ENCODE peak calls at places on chromosomes 16 and 17, in six cellular contexts. X is thoracic aorta, I is psoas muscle, B is gastrocnemius medialis, F is right lobe of liver, Q is OCI-LY7. Z is an unnamed sample. For H3K4me1, the result is how much of the 10 kb centered on the place peaks cover.

GRCh38 chr17:81998222-81998621 is 20.8 kb downstream of the ASPSCR1 start:
- DNase-seq in I (no peak), X (no peak), B (no peak), Q (no peak), F (no peak), Z (no peak)

GRCh38 chr17:65514082-65514481 is 47.4 kb downstream of the AXIN2 start:
- DNase-seq in F (no peak), I (no peak), B (no peak), X (no peak), Q (no peak), Z (peak)

GRCh38 chr17:47946516-47946915 is 5.1 kb downstream of the PNPO start:
- DNase-seq in B (no peak), Q (no peak), X (no peak), F (no peak), I (no peak), Z (no peak)

GRCh38 chr17:68981288-68981687 is 26.1 kb upstream of the ABCA8 start:
- DNase-seq in Q (no peak), F (peak), B (no peak), X (no peak), I (no peak), Z (no peak)

GRCh38 chr17:45229681-45230409 is 8.2 kb downstream of the FMNL1 start:
- DNase-seq in B (no peak), X (no peak), F (no peak), I (peak), Q (no peak), Z (peak)

GRCh38 chr16:76639685-76640289 is 362.6 kb downstream of the CNTNAP4 start:
- DNase-seq in I (no peak), X (no peak), B (no peak), Q (peak), F (peak), Z (no peak)

GRCh38 chr17:691423-691822 is 23.2 kb downstream of the VPS53 start:
- DNase-seq in B (no peak), X (no peak), F (no peak), Q (no peak), I (no peak), Z (no peak)

GRCh38 chr17:80457236-80457856 is 19.1 kb downstream of the NPTX1 start:
- DNase-seq in F (no peak), I (no peak), Q (no peak), X (no peak), B (no peak), Z (no peak)

GRCh38 chr16:86354641-86355040 is 155.7 kb upstream of the FOXF1 start:
- DNase-seq in B (no peak), X (no peak), I (no peak), F (no peak), Q (no peak), Z (no peak)

GRCh38 chr17:30551666-30552339 is 74.6 kb downstream of the GOSR1 start:
- DNase-seq in F (no peak), X (no peak), I (no peak), Q (no peak), B (no peak), Z (no peak)

GRCh38 chr17:4490109-4490591 is 8.5 kb upstream of the SPNS2 start:
- DNase-seq in I (no peak), Q (no peak), X (no peak), B (no peak), F (peak), Z (no peak)

GRCh38 chr17:63356275-63356905 is 89.7 kb downstream of the CYB561 start:
- DNase-seq in X (peak), I (no peak), F (no peak), Q (no peak), B (no peak), Z (no peak)

GRCh38 chr16:3508736-3509135 is 7.9 kb downstream of the CLUAP1 start:
- DNase-seq in F (no peak), X (no peak), B (no peak), Q (no peak), I (no peak), Z (no peak)

GRCh38 chr16:81582655-81583441 is 138.2 kb downstream of the CMIP start:
- DNase-seq in B (no peak), I (peak), Q (no peak), X (no peak), F (no peak), Z (no peak)

GRCh38 chr16:15482068-15482747 is 47.8 kb downstream of the BMERB1 start:
- DNase-seq in Q (no peak), F (peak), B (peak), I (peak), X (no peak), Z (peak)

GRCh38 chr17:61635913-61636432 is 45.0 kb upstream of the NACA2 start:
- DNase-seq in Q (peak), B (no peak), I (no peak), X (no peak), F (no peak), Z (no peak)

GRCh38 chr16:24568392-24568791 is 29.0 kb downstream of the RBBP6 start:
- DNase-seq in B (no peak), F (no peak), I (no peak), Q (no peak), X (no peak), Z (no peak)

GRCh38 chr17:17126131-17127110 is 79.7 kb downstream of the PLD6 start:
- DNase-seq in B (no peak), Q (no peak), X (no peak), F (peak), I (no peak), Z (no peak)

GRCh38 chr17:41599680-41600079 is 12.9 kb downstream of the KRT16 start:
- DNase-seq in X (no peak), Q (no peak), B (no peak), F (no peak), I (no peak), Z (no peak)

GRCh38 chr17:52158450-52159042 is at the start of gene CA10:
- DNase-seq in X (no peak), B (no peak), F (no peak), Q (no peak), I (no peak), Z (no peak)

GRCh38 chr17:83024205-83024971 is 55.0 kb upstream of the METRNL start:
- DNase-seq in Q (no peak), B (no peak), F (no peak), I (no peak), X (no peak), Z (peak)

GRCh38 chr16:56102159-56102798 is 89.0 kb upstream of the GNAO1 start:
- DNase-seq in F (no peak), I (peak), X (no peak), Q (no peak), B (no peak), Z (no peak)

GRCh38 chr17:49277638-49278037 is 47.1 kb upstream of the PHOSPHO1 start:
- DNase-seq in I (no peak), X (no peak), B (no peak), Q (no peak), F (no peak), Z (no peak)

GRCh38 chr16:11440657-11441012 is 95.4 kb downstream of the RMI2 start:
- DNase-seq in X (no peak), I (no peak), B (no peak), Q (no peak), F (no peak), Z (no peak)
- H3K4me1 ChIP-seq in X (under half), I (under half), B (under half), Q (under half), F (under half), Z (under half)

GRCh38 chr17:6872941-6873340 is 41.4 kb upstream of the TEKT1 start:
- DNase-seq in X (no peak), Q (no peak), B (no peak), I (no peak), F (no peak), Z (no peak)
- TF ChIP-seq CTCF in X (no peak), Q (no peak), B (no peak), I (no peak), F (no peak), Z (no peak)

GRCh38 chr17:77807051-77807745 is 151.3 kb upstream of the TNRC6C start:
- DNase-seq in B (no peak), X (no peak), I (no peak), Q (no peak), F (peak), Z (no peak)
- H3K4me1 ChIP-seq in B (under half), X (under half), I (under half), Q (under half), F (under half), Z (under half)

DNA sequence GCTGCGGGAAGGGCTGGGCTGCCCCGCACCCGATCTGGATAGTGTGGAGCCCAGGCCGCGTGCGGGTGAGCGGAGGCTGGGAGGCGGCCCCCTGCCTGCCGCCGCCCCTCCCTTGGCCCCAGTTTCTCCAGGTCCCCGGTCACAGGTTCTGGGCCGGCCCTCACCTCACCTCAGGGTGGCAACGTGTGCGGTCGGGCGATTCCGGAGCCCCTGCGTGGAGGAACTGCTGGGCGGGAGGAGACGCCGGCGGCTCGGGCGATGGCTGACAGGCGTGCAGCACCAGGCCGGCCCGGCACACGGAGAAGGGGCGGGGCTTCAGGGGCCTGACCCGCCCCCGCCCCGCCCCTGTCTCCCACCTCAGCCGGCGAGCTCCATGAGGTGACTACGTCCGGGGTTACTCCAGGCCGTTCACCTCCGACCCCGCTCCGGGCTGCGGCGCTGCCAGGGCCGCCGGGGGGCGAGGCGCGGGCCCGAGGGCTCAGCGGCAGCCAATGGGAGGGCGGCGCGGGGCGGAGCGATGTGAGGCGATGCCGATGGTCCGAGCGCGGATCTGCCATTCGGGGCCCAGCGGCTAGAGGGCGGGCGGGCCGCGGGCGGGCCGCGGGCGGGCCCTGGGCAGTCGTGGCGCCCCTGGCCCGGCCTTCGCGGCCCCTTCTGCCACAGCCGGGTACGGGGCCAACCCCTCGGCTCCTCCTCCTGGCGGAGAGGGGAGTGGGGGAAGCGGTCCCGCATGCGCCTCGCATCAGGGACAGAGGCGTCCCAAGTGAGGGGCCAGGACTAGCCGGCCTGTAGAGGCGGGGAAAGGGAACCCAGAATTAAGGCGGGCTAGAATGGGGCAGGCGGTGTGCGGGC is 16.7 kb upstream of the C17orf78 start:
- DNase-seq in X (peak), F (peak), Q (peak), I (peak), B (peak), Z (peak)
- TF ChIP-seq CTCF in X (no peak), F (peak), Q (peak), I (peak), B (peak), Z (no peak)

DNA sequence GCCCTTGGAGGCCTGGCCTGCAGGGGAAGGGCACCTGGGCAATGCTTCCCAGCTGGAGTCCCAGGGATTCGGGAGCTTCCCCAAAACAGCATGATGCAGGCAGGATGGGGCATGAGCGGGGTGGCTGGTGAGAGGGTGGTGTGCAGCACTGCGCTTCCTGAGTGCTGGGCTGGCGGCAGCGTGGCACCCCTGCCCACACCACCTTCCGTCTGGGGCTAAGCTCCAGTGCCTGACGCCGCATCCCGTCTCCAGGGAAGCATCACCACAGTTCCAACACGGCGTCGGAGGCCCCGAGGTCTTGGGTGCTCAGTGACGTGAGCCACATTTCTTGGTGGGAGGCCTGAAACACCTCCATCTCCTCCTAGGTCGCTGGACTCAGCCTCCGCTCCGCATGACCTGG is 13.8 kb upstream of the MTSS2 start:
- DNase-seq in B (no peak), I (no peak), X (no peak), Q (no peak), F (no peak), Z (no peak)
- H3K4me1 ChIP-seq in B (half or more), I (half or more), X (half or more), Q (under half), F (under half), Z (half or more)